ENCODE peak calls at places on chromosomes 4 and X, in nine cellular contexts. I is BJ, H is MCF 10A, C is body of pancreas, A is Caco-2, F is HCT116, J is tibial nerve, G is brain microvascular endothelial cell, N is GM13977. P is an unnamed sample.

GRCh38 chrX:139890991-139891700 is 41.7 kb downstream of the ATP11C start:
- DNase-seq in I (no peak), H (peak), C (no peak), A (no peak), F (no peak), J (no peak), G (peak), N (no peak), P (no peak)

GRCh38 chr4:83810428-83810827 is 274.5 kb downstream of the GPAT3 start:
- DNase-seq in I (no peak), H (no peak), C (no peak), A (no peak), F (no peak), J (no peak), G (no peak), N (no peak), P (no peak)

GRCh38 chr4:102518703-102519131 is 17.6 kb downstream of the NFKB1 start:
- DNase-seq in I (no peak), H (no peak), C (peak), A (no peak), F (no peak), J (no peak), G (no peak), N (no peak), P (no peak)

GRCh38 chr4:122997463-122998101 is 75.2 kb upstream of the NUDT6 start:
- DNase-seq in I (no peak), H (no peak), C (no peak), A (no peak), F (no peak), J (no peak), G (no peak), N (no peak), P (no peak)

GRCh38 chr4:54695359-54696149 is 37.8 kb downstream of the KIT start:
- DNase-seq in I (no peak), H (no peak), C (no peak), A (no peak), F (no peak), J (no peak), G (no peak), N (no peak), P (no peak)

GRCh38 chrX:19799319-19800182 is 87.8 kb downstream of the SH3KBP1 start:
- DNase-seq in I (no peak), H (no peak), C (no peak), A (no peak), F (no peak), J (no peak), G (peak), N (no peak), P (no peak)

GRCh38 chrX:46811101-46811500 is 25.7 kb upstream of the RP2 start:
- DNase-seq in I (no peak), H (no peak), C (no peak), A (no peak), F (no peak), J (no peak), G (no peak), N (no peak), P (no peak)

GRCh38 chr4:59175588-59175987 is 2024.5 kb upstream of the ADGRL3 start:
- DNase-seq in I (no peak), H (no peak), C (no peak), A (no peak), F (no peak), J (no peak), G (no peak), N (no peak), P (no peak)

GRCh38 chr4:5963611-5964010 is 54.6 kb downstream of the C4orf50 start:
- DNase-seq in I (no peak), H (no peak), C (no peak), A (no peak), F (no peak), J (no peak), G (no peak), N (no peak), P (no peak)

GRCh38 chrX:147838465-147839131 is 73.1 kb upstream of the FMR1 start:
- DNase-seq in I (no peak), H (peak), C (no peak), A (no peak), F (no peak), J (no peak), G (no peak), N (peak), P (no peak)
- TF ChIP-seq CTCF in I (no peak), H (peak), C (no peak), A (peak), F (no peak), J (no peak), G (no peak), N (peak), P (peak)

GRCh38 chrX:106999002-106999975 is 723 bp downstream of the MORC4 start:
- DNase-seq in I (no peak), H (peak), C (peak), A (peak), F (peak), J (peak), G (peak), N (peak), P (no peak)
- TF ChIP-seq CTCF in I (peak), H (peak), C (peak), A (no peak), F (peak), J (peak), G (peak), N (peak), P (no peak)

GRCh38 chr4:111630705-111631104 is 514.5 kb upstream of the FAM241A start:
- DNase-seq in I (no peak), H (peak), C (no peak), A (no peak), F (peak), J (no peak), G (no peak), N (no peak), P (no peak)

GRCh38 chr4:111633663-111634266 is 511.5 kb upstream of the FAM241A start:
- DNase-seq in I (no peak), H (no peak), C (no peak), A (no peak), F (no peak), J (no peak), G (no peak), N (no peak), P (no peak)

GRCh38 chr4:111628437-111628836 is 516.8 kb upstream of the FAM241A start:
- DNase-seq in I (no peak), H (no peak), C (no peak), A (no peak), F (no peak), J (no peak), G (no peak), N (no peak), P (no peak)

GRCh38 chr4:111632752-111633151 is 512.5 kb upstream of the FAM241A start:
- DNase-seq in I (no peak), H (peak), C (no peak), A (no peak), F (no peak), J (no peak), G (no peak), N (no peak), P (no peak)

GRCh38 chr4:111631157-111631999 is 513.9 kb upstream of the FAM241A start:
- DNase-seq in I (no peak), H (peak), C (no peak), A (peak), F (peak), J (no peak), G (no peak), N (no peak), P (no peak)
- TF ChIP-seq CTCF in I (peak), H (peak), C (no peak), A (peak), F (peak), J (no peak), G (peak), N (peak), P (no peak)

DNA sequence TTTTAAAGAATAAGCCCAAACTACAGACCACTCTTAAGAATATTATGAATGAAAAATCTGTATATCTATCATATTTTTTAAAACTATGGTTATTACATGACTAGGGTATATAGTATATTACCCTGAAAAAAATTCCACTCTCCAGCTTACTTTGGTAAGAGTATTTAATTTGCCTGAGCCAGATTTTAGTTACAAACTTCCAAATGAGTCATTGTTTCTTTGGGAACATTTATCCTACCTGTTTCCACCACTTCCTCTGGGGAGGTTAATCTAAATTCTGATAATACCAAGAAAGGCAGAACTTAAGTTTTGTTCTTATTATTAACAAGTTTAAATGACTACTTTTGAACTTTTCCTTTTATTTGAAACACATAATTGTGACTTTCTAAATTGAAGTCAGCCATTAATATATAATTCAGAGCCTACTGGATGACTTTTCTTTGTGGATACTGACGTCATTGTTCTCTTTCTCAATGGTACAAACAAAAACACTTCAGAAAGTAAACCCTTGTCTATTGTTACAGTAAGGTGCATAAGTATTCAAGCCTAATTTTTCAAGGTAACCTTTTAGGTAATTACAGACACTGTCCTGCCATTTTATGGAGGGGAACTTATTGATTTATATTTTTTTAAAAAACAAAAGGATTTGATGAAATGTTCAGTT is 135.6 kb upstream of the TLL1 start:
- DNase-seq in I (no peak), H (peak), C (no peak), A (no peak), F (no peak), J (no peak), G (no peak), N (no peak), P (no peak)
- TF ChIP-seq CTCF in I (no peak), H (no peak), C (no peak), A (no peak), F (no peak), J (no peak), G (no peak), N (no peak), P (no peak)

GRCh38 chr4:118774989-118775388 is 60.9 kb downstream of the SEC24D start:
- DNase-seq in I (no peak), H (no peak), C (no peak), A (no peak), F (no peak), J (no peak), G (peak), N (no peak), P (no peak)

GRCh38 chr4:118770741-118771187 is 65.2 kb downstream of the SEC24D start:
- DNase-seq in I (no peak), H (no peak), C (no peak), A (no peak), F (no peak), J (no peak), G (no peak), N (no peak), P (no peak)

GRCh38 chr4:118774321-118774720 is 61.6 kb downstream of the SEC24D start:
- DNase-seq in I (no peak), H (no peak), C (no peak), A (no peak), F (no peak), J (no peak), G (no peak), N (no peak), P (no peak)

GRCh38 chr4:118773082-118773792 is 62.7 kb downstream of the SEC24D start:
- DNase-seq in I (no peak), H (no peak), C (no peak), A (no peak), F (no peak), J (no peak), G (no peak), N (no peak), P (no peak)

GRCh38 chr4:118772149-118773081 is 63.5 kb downstream of the SEC24D start:
- DNase-seq in I (no peak), H (peak), C (no peak), A (peak), F (peak), J (no peak), G (no peak), N (peak), P (no peak)
- TF ChIP-seq CTCF in I (peak), H (peak), C (peak), A (peak), F (peak), J (peak), G (peak), N (peak), P (peak)

DNA sequence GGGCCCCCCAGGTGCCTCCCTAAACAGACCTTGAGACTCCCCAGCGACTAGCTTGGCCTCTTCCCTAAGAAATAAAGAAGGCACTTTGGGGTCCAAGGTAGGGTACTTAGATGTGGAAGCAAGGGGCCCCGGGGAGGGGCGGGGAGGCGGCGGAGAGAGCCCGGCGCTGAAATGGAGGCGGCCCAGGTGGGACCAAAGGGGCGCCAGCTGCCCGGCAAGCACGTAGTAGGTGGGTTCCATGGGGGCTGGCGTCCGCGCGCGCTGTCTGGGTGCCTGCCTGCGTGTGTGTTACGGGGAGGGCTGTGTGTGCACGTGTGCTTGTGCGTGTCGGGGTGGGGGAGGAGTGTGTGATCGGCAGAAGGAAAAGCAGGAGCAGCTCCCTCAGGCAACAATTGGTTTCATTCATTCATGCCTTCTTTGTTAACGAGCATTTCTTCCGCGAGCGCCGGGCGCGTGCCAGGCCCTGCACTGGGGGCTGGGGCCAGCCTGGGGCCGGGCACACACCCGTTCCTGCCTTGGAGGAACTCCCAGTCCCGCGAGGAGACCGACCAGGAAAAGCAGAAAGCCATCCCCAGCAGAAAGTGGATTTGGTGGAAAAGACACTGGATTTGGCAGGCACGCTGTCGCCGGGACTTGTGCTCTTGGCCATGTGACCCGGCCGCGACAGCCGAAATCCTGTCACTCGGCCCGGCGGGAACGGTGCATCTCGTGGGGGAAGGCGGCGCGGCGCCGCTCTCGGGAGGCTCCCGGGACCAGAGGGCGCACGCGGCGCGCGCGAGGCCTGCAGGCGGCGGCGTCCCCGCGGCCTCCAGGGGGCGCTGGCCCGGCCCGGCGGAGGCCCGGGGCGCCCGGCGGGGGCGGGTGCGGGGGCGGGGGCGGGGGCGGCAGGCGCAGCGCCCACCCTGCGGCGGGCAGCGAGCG is 3.3 kb upstream of the DUSP9 start:
- DNase-seq in I (no peak), H (peak), C (peak), A (peak), F (no peak), J (no peak), G (no peak), N (no peak), P (no peak)
- TF ChIP-seq CTCF in I (peak), H (no peak), C (no peak), A (no peak), F (no peak), J (no peak), G (no peak), N (peak), P (no peak)

DNA sequence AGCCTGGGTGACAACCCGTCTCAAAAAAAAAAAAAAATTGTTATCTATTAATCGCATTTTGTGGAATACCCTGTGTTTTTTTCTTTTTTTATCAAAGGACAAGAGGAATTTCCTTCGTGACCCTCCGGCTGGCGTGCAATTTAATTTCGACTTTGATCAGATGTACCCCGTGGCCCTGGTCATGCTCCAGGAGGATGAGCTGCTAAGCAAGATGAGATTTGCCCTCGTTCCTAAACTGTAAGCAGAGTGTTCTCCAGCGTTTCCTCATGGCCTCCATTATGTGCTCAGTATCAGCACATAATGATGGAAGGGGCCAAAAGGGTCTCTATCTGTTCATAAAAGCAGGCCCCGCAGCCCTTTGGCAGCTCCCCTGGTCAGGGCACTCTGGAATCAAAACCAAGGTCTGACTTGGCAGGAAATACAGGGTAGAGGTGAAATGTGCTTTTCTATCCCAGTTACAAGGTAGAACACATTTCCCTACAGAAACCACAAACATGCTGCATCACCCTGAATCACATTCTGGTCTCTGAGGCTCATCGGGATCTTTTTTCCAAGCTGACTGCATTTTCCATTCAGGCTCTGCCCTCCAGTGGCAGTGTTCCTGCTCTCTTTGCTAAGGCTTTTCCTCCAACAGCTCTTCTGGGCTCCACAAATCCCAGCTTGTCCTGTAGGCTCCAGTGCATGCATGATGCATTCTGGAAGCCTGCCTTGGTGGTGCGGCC is 24.4 kb downstream of the SYAP1 start:
- DNase-seq in I (no peak), H (peak), C (no peak), A (no peak), F (no peak), J (no peak), G (peak), N (no peak), P (no peak)
- TF ChIP-seq CTCF in I (peak), H (no peak), C (no peak), A (no peak), F (no peak), J (no peak), G (peak), N (no peak), P (no peak)

GRCh38 chr4:175562111-175562510 is 250.0 kb downstream of the GPM6A start:
- DNase-seq in I (no peak), H (no peak), C (no peak), A (no peak), F (no peak), J (no peak), G (no peak), N (no peak), P (no peak)

GRCh38 chr4:175561691-175562090 is 250.4 kb downstream of the GPM6A start:
- DNase-seq in I (no peak), H (no peak), C (no peak), A (no peak), F (no peak), J (no peak), G (no peak), N (no peak), P (no peak)

GRCh38 chr4:175562537-175562936 is 249.5 kb downstream of the GPM6A start:
- DNase-seq in I (no peak), H (no peak), C (no peak), A (no peak), F (no peak), J (no peak), G (no peak), N (no peak), P (no peak)

GRCh38 chr4:175560628-175561027 is 251.4 kb downstream of the GPM6A start:
- DNase-seq in I (no peak), H (peak), C (no peak), A (no peak), F (peak), J (no peak), G (peak), N (peak), P (no peak)
- TF ChIP-seq CTCF in I (no peak), H (peak), C (peak), A (no peak), F (peak), J (no peak), G (peak), N (peak), P (no peak)

GRCh38 chr4:164337219-164337944 is 416.5 kb upstream of the SMIM31 start:
- DNase-seq in I (no peak), H (no peak), C (no peak), A (no peak), F (no peak), J (no peak), G (no peak), N (no peak), P (no peak)
- TF ChIP-seq CTCF in I (no peak), H (no peak), C (no peak), A (no peak), F (no peak), J (no peak), G (no peak), N (no peak), P (no peak)

GRCh38 chr4:121307441-121308327 is 73.1 kb downstream of the QRFPR start:
- DNase-seq in I (peak), H (peak), C (no peak), A (peak), F (peak), J (no peak), G (peak), N (peak), P (no peak)
- TF ChIP-seq CTCF in I (peak), H (peak), C (peak), A (peak), F (peak), J (no peak), G (peak), N (peak), P (peak)

P was measured in CD14-positive monocyte.